ENCODE peak calls at places on chromosomes 5 and 9, in four cellular contexts. One of them, this sample, is unnamed.

GRCh38 chr5:71719092-71719964 is at the start of gene CARTPT:
- DNase-seq in HepG2: no peak
- DNase-seq in HCT116: no peak
- DNase-seq in K562: no peak
- DNase-seq in this sample: no peak

GRCh38 chr5:124956471-124957029 is 210.1 kb upstream of the ZNF608 start:
- DNase-seq in HepG2: no peak
- DNase-seq in HCT116: no peak
- DNase-seq in K562: no peak
- DNase-seq in this sample: no peak

GRCh38 chr9:18498947-18499585 is 25.1 kb downstream of the ADAMTSL1 start:
- DNase-seq in HepG2: no peak
- DNase-seq in HCT116: no peak
- DNase-seq in K562: no peak
- DNase-seq in this sample: no peak

GRCh38 chr9:129333961-129334743 is 156.1 kb upstream of the IER5L start:
- DNase-seq in HepG2: peak; percentile 94
- DNase-seq in HCT116: peak; percentile 93
- DNase-seq in K562: peak; percentile 69
- DNase-seq in this sample: peak; percentile 52

GRCh38 chr5:67015577-67016290 is 180.9 kb downstream of the CD180 start:
- DNase-seq in HepG2: no peak
- DNase-seq in HCT116: no peak
- DNase-seq in K562: no peak
- DNase-seq in this sample: no peak

GRCh38 chr9:108094676-108094993 is 605.1 kb upstream of the KLF4 start:
- DNase-seq in HepG2: no peak
- DNase-seq in HCT116: no peak
- DNase-seq in K562: no peak
- DNase-seq in this sample: no peak

GRCh38 chr9:135307314-135307713 is 172.3 kb upstream of the PPP1R26 start:
- DNase-seq in HepG2: no peak
- DNase-seq in HCT116: no peak
- DNase-seq in K562: no peak
- DNase-seq in this sample: no peak

GRCh38 chr9:17627641-17628040 is 48.8 kb downstream of the SH3GL2 start:
- DNase-seq in HepG2: no peak
- DNase-seq in HCT116: no peak
- DNase-seq in K562: no peak
- DNase-seq in this sample: no peak

GRCh38 chr5:135242021-135242480 is 157.0 kb downstream of the MACROH2A1 start:
- DNase-seq in HepG2: no peak
- DNase-seq in HCT116: no peak
- DNase-seq in K562: no peak
- DNase-seq in this sample: no peak

GRCh38 chr9:129316281-129317030 is 138.4 kb upstream of the IER5L start:
- DNase-seq in HepG2: no peak
- DNase-seq in HCT116: no peak
- DNase-seq in K562: no peak
- DNase-seq in this sample: no peak

GRCh38 chr5:181114844-181115778 is 15.9 kb downstream of the OR2V1 start:
- DNase-seq in HepG2: no peak
- DNase-seq in HCT116: no peak
- DNase-seq in K562: no peak
- DNase-seq in this sample: no peak

GRCh38 chr9:121328476-121328875 is 41.6 kb downstream of the STOM start:
- DNase-seq in HepG2: no peak
- DNase-seq in HCT116: no peak
- DNase-seq in K562: no peak
- DNase-seq in this sample: no peak

GRCh38 chr5:95007953-95008596 is 276.8 kb downstream of the MCTP1 start:
- DNase-seq in HepG2: no peak
- DNase-seq in HCT116: no peak
- DNase-seq in K562: no peak
- DNase-seq in this sample: no peak

GRCh38 chr5:1468629-1469527 is 23.6 kb upstream of the SLC6A3 start:
- DNase-seq in HepG2: no peak
- DNase-seq in HCT116: no peak
- DNase-seq in K562: no peak
- DNase-seq in this sample: no peak

GRCh38 chr5:155938051-155938450 is 388.9 kb upstream of the SGCD start:
- DNase-seq in HepG2: no peak
- DNase-seq in HCT116: no peak
- DNase-seq in K562: no peak
- DNase-seq in this sample: no peak

GRCh38 chr5:100841358-100842076 is 61.6 kb downstream of the ST8SIA4 start:
- DNase-seq in HepG2: no peak
- DNase-seq in HCT116: peak; percentile 51
- DNase-seq in K562: no peak
- DNase-seq in this sample: no peak

GRCh38 chr5:9529041-9529480 is 16.8 kb downstream of the SEMA5A start:
- DNase-seq in HepG2: no peak
- DNase-seq in HCT116: no peak
- DNase-seq in K562: no peak
- DNase-seq in this sample: no peak

GRCh38 chr5:137627293-137627692 is 108.6 kb downstream of the KLHL3 start:
- DNase-seq in HepG2: no peak
- DNase-seq in HCT116: no peak
- DNase-seq in K562: no peak
- DNase-seq in this sample: no peak

GRCh38 chr5:59124983-59125960 is 542.4 kb downstream of the RAB3C start:
- DNase-seq in HepG2: no peak
- DNase-seq in HCT116: no peak
- DNase-seq in K562: no peak
- DNase-seq in this sample: no peak

GRCh38 chr9:120392711-120393110 is 187.3 kb downstream of the CDK5RAP2 start:
- DNase-seq in HepG2: no peak
- DNase-seq in HCT116: no peak
- DNase-seq in K562: no peak
- DNase-seq in this sample: no peak

GRCh38 chr9:35808433-35808832 is 3.6 kb downstream of the SPAG8 start:
- DNase-seq in HepG2: no peak
- DNase-seq in HCT116: no peak
- DNase-seq in K562: no peak
- DNase-seq in this sample: no peak

GRCh38 chr5:57650360-57651069 is 167.9 kb upstream of the ACTBL2 start:
- DNase-seq in HepG2: peak; percentile 93
- DNase-seq in HCT116: peak; percentile 57
- DNase-seq in K562: peak; percentile 64
- DNase-seq in this sample: peak; percentile 42

GRCh38 chr5:39062104-39062503 is 12.1 kb downstream of the RICTOR start:
- DNase-seq in HepG2: no peak
- DNase-seq in HCT116: no peak
- DNase-seq in K562: no peak
- DNase-seq in this sample: no peak

GRCh38 chr9:130471411-130472183 is 26.8 kb downstream of the ASS1 start:
- DNase-seq in HepG2: no peak
- DNase-seq in HCT116: no peak
- DNase-seq in K562: no peak
- DNase-seq in this sample: no peak

GRCh38 chr5:176535655-176536131 is 1.5 kb downstream of the RNF44 start:
- DNase-seq in HepG2: peak; percentile 42
- DNase-seq in HCT116: no peak
- DNase-seq in K562: peak; percentile 37
- DNase-seq in this sample: no peak

GRCh38 chr5:56585466-56585865 is 229.9 kb upstream of the MAP3K1 start:
- DNase-seq in HepG2: no peak
- DNase-seq in HCT116: no peak
- DNase-seq in K562: no peak
- DNase-seq in this sample: no peak

GRCh38 chr9:16247188-16247875 is 623.1 kb downstream of the BNC2 start:
- DNase-seq in HepG2: no peak
- DNase-seq in HCT116: no peak
- DNase-seq in K562: no peak
- DNase-seq in this sample: no peak
- TF ChIP-seq CTCF in HepG2: no peak
- TF ChIP-seq CTCF in HCT116: no peak
- TF ChIP-seq CTCF in K562: no peak
- TF ChIP-seq CTCF in this sample: no peak

GRCh38 chr9:131475956-131476776 is 26.6 kb upstream of the POMT1 start:
- DNase-seq in HepG2: no peak
- DNase-seq in HCT116: no peak
- DNase-seq in K562: no peak
- DNase-seq in this sample: no peak
- TF ChIP-seq TCF7L2 in HepG2: no peak
- TF ChIP-seq TCF7L2 in HCT116: no peak
- TF ChIP-seq TCF7L2 in K562: no peak
- TF ChIP-seq TCF7L2 in this sample: no peak

GRCh38 chr9:36817160-36817834 is 216.8 kb downstream of the PAX5 start:
- DNase-seq in HepG2: no peak
- DNase-seq in HCT116: no peak
- DNase-seq in K562: no peak
- DNase-seq in this sample: no peak
- TF ChIP-seq POLR2AphosphoS5 in HepG2: no peak
- TF ChIP-seq POLR2AphosphoS5 in HCT116: no peak
- TF ChIP-seq POLR2AphosphoS5 in K562: no peak
- TF ChIP-seq POLR2AphosphoS5 in this sample: no peak

GRCh38 chr5:79147076-79147475 is 35.5 kb downstream of the BHMT start:
- DNase-seq in HepG2: no peak
- DNase-seq in HCT116: no peak
- DNase-seq in K562: no peak
- DNase-seq in this sample: no peak
- TF ChIP-seq CTCF in HepG2: no peak
- TF ChIP-seq CTCF in HCT116: no peak
- TF ChIP-seq CTCF in K562: no peak
- TF ChIP-seq CTCF in this sample: no peak

GRCh38 chr9:95250462-95251058 is 66.9 kb downstream of the FANCC start:
- DNase-seq in HepG2: no peak
- DNase-seq in HCT116: no peak
- DNase-seq in K562: no peak
- DNase-seq in this sample: no peak

GRCh38 chr9:95246547-95246946 is 71.0 kb downstream of the FANCC start:
- DNase-seq in HepG2: no peak
- DNase-seq in HCT116: no peak
- DNase-seq in K562: no peak
- DNase-seq in this sample: no peak

GRCh38 chr9:95249986-95250385 is 67.5 kb downstream of the FANCC start:
- DNase-seq in HepG2: peak; percentile 65
- DNase-seq in HCT116: no peak
- DNase-seq in K562: no peak
- DNase-seq in this sample: no peak
- TF ChIP-seq TCF7L2 in HepG2: no peak
- TF ChIP-seq TCF7L2 in HCT116: no peak
- TF ChIP-seq TCF7L2 in K562: no peak
- TF ChIP-seq TCF7L2 in this sample: no peak

DNA sequence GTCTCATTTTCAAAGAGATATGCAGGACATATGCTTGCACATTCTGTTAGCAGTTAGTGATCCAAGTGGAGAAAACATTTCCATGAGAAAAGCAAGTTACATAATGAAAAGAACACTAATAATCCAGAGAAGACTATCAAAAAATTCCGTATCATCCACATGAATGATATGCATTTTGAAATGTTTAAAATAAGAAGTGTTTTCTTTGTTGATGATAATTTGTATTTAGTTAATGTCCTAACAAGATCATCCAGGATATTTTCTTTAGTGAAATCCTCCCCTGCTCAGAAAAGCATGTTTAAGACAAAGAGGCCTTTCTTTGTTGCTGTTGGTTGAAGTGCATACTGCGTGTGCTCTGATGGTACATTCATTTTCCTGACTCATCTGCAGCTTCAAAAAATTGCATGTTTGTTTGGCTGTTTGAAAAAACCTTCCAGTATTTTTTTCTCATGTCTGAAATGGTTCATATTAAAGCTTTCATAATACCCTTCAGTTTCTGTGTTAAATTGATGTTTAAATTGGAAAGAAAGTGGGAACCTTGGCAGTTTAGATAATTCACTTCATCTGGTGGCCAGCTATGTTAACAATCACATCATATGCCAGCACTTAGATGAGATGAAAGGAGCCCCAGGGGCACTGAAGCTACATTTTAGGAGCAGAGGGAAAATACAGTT is 242.3 kb downstream of the CSNK1G3 start:
- DNase-seq in HepG2: no peak
- DNase-seq in HCT116: no peak
- DNase-seq in K562: no peak
- DNase-seq in this sample: no peak
- TF ChIP-seq POLR2AphosphoS5 in HepG2: no peak
- TF ChIP-seq POLR2AphosphoS5 in HCT116: no peak
- TF ChIP-seq POLR2AphosphoS5 in K562: no peak
- TF ChIP-seq POLR2AphosphoS5 in this sample: no peak

DNA sequence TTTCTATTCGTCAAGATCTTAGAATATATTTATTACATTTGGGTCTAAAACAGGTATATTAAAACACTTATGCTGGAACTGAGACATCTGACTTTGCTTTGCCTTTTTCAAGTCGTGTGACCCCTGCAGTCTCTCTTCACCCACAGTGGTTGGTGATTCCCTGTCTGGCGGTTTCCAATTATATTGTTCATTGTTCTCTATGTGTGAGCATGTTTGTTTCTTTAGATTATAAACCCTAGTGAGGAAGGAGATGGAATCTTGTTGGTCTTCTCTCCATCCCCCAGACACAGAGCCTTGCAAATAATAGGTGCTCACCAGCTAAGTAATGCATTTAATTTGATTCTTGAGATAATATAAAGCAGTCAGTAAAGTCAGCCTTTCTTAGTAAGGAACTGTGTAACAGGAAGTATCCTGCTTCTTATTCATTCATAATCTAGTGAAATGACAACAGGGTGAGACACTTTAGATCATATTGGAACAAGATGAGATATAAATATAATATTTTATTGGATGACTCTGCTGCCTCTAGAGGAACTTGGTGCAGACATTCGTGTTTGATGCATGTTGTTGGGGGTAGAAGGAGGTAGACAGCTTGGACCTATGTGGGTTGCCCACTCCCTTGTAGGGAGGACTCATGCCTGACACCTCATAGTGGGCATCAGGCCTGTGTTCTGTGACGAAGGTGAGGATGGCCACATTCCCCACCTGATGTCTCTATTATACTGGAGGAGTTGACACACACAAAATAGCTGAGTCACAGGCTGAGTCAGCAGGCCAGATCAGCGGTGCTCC is 88.1 kb downstream of the FGF1 start:
- DNase-seq in HepG2: peak; percentile 32
- DNase-seq in HCT116: peak; percentile 74
- DNase-seq in K562: peak; percentile 39
- DNase-seq in this sample: peak; percentile 95
- TF ChIP-seq CTCF in HepG2: no peak
- TF ChIP-seq CTCF in HCT116: peak; percentile 11
- TF ChIP-seq CTCF in K562: no peak
- TF ChIP-seq CTCF in this sample: peak; percentile 28